ENCODE peak calls at places on chromosome 14, in four cellular contexts. G, K, H and O are unnamed samples.

GRCh38 chr14:45252356-45253069 is 489 bp downstream of the MIS18BP1 start:
- DNase-seq in G (peak), K (peak), H (no peak), O (no peak)

GRCh38 chr14:91415794-91416743 is 1.6 kb downstream of the CCDC88C start:
- DNase-seq in H (no peak), K (no peak), G (no peak), O (no peak)

GRCh38 chr14:101125313-101125712 is 221.8 kb upstream of the RTL1 start:
- DNase-seq in K (no peak), G (no peak), H (no peak), O (no peak)

GRCh38 chr14:104924421-104925213 is at the start of gene PLD4:
- DNase-seq in H (no peak), G (no peak), K (no peak), O (no peak)

GRCh38 chr14:84340938-84341337 is 1189.0 kb upstream of the FLRT2 start:
- DNase-seq in K (no peak), H (no peak), G (peak), O (no peak)

GRCh38 chr14:102075155-102075554 is 11.7 kb downstream of the HSP90AA1 start:
- DNase-seq in K (no peak), H (no peak), G (no peak), O (no peak)

GRCh38 chr14:81625343-81625742 is 91.7 kb upstream of the SEL1L start:
- DNase-seq in K (no peak), H (peak), G (peak), O (peak)

GRCh38 chr14:44041700-44042099 is 465.4 kb downstream of the FSCB start:
- DNase-seq in G (no peak), H (no peak), K (no peak), O (no peak)

GRCh38 chr14:28766505-28767238 is at the start of gene FOXG1:
- DNase-seq in H (peak), K (no peak), G (no peak), O (no peak)

GRCh38 chr14:99655521-99655920 is 10.6 kb downstream of the HHIPL1 start:
- DNase-seq in H (peak), G (peak), K (no peak), O (no peak)

GRCh38 chr14:24079521-24080141 is 8.3 kb downstream of the CPNE6 start:
- DNase-seq in G (no peak), H (no peak), K (no peak), O (no peak)

GRCh38 chr14:102711946-102712345 is 65.3 kb upstream of the TRAF3 start:
- DNase-seq in H (no peak), G (no peak), K (peak), O (no peak)

GRCh38 chr14:50666772-50667490 is 1.2 kb downstream of the SAV1 start:
- DNase-seq in G (peak), H (peak), K (peak), O (peak)

GRCh38 chr14:99261916-99262787 is 9.8 kb downstream of the BCL11B start:
- DNase-seq in K (no peak), H (no peak), G (no peak), O (no peak)

GRCh38 chr14:64910847-64911495 is 3.3 kb upstream of the CHURC1 start:
- DNase-seq in K (peak), G (peak), H (peak), O (peak)

GRCh38 chr14:81435578-81436295 is 35.6 kb upstream of the STON2 start:
- DNase-seq in G (peak), K (peak), H (peak), O (no peak)

GRCh38 chr14:100994757-100995156 is 91.2 kb upstream of the RTL1 start:
- DNase-seq in H (no peak), K (no peak), G (no peak), O (peak)

GRCh38 chr14:90235179-90235976 is 21.0 kb upstream of the PSMC1 start:
- DNase-seq in K (peak), H (peak), G (peak), O (peak)

GRCh38 chr14:100015251-100015655 is 50.0 kb upstream of the EVL start:
- DNase-seq in K (no peak), H (no peak), G (no peak), O (no peak)

GRCh38 chr14:50040401-50040775 is 76.0 kb downstream of the VCPKMT start:
- DNase-seq in G (peak), K (peak), H (peak), O (peak)

GRCh38 chr14:63544641-63545234 is 1.6 kb upstream of the PPP2R5E start:
- DNase-seq in G (peak), K (peak), H (peak), O (peak)

GRCh38 chr14:56490379-56490778 is 89.2 kb upstream of the TMEM260 start:
- DNase-seq in G (peak), H (peak), K (peak), O (peak)

GRCh38 chr14:103121161-103121845 is 2.0 kb upstream of the TNFAIP2 start:
- DNase-seq in G (peak), K (no peak), H (peak), O (no peak)

GRCh38 chr14:63795532-63795931 is 57.3 kb upstream of the SYNE2 start:
- DNase-seq in G (no peak), K (no peak), H (no peak), O (no peak)

GRCh38 chr14:100048786-100049185 is 16.4 kb upstream of the EVL start:
- DNase-seq in H (no peak), K (no peak), G (no peak), O (no peak)

GRCh38 chr14:96711559-96712267 is 85.5 kb upstream of the VRK1 start:
- DNase-seq in H (no peak), G (no peak), K (no peak), O (no peak)

GRCh38 chr14:61269321-61270083 is 11.6 kb downstream of the TMEM30B start:
- DNase-seq in H (peak), K (peak), G (peak), O (peak)

GRCh38 chr14:90671835-90672234 is 144.4 kb downstream of the TTC7B start:
- DNase-seq in K (no peak), H (no peak), G (no peak), O (no peak)

GRCh38 chr14:56057071-56057865 is 60.9 kb upstream of the PELI2 start:
- DNase-seq in K (no peak), G (no peak), H (no peak), O (no peak)

GRCh38 chr14:61466905-61467280 is 145.5 kb downstream of the PRKCH start:
- DNase-seq in K (no peak), G (no peak), H (no peak), O (no peak)

GRCh38 chr14:100422556-100423420 is 99.6 kb downstream of the SLC25A47 start:
- DNase-seq in H (peak), G (no peak), K (no peak), O (no peak)

DNA sequence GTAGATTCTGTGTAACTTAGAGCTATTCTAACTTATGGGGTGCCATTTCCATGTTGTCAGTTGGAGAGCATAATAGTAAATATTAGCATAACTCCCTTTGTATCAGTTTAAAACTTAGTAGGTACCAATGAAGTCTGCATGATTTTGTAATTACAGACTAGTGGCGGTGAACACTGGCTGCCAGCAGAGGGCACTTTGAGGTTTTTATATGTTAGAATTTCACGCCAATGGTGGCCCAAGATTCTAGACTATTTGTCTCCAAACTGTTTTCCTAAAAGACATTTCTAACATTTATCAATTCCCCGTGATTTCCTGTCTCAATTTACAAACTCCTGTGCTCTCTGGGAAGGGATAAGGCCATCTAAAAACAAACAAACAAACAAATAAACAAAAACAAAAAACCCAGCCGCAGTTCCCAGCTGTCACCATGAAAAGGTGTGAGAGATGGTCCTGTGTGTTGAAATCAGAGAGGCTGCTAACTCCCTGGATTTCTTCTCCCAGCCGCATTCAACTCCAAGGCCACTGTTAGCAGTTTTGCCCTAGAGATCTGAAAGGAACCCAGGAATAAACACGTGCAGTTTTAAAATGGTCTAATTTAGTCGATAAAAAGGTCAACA is 57.6 kb downstream of the BRMS1L start:
- DNase-seq in K (peak), H (peak), G (peak), O (peak)
- TF ChIP-seq CTCF in K (peak), H (peak), G (peak), O (peak)

GRCh38 chr14:72864712-72865365 is 29.1 kb downstream of the DPF3 start:
- DNase-seq in H (no peak), G (peak), K (no peak), O (no peak)
- TF ChIP-seq CTCF in H (no peak), G (no peak), K (no peak), O (no peak)

GRCh38 chr14:95348395-95349080 is 28.8 kb upstream of the CLMN start:
- DNase-seq in K (no peak), H (no peak), G (no peak), O (no peak)
- TF ChIP-seq CTCF in K (no peak), H (no peak), G (no peak), O (no peak)

GRCh38 chr14:21997300-21997699 is 323.7 kb upstream of the OR4E1 start:
- DNase-seq in K (peak), G (peak), H (no peak), O (no peak)
- TF ChIP-seq CTCF in K (no peak), G (no peak), H (no peak), O (no peak)

GRCh38 chr14:22164616-22165015 is 424.4 kb downstream of the DAD1 start:
- DNase-seq in G (no peak), K (no peak), H (no peak), O (no peak)

GRCh38 chr14:22163051-22163450 is 426.0 kb downstream of the DAD1 start:
- DNase-seq in H (no peak), K (no peak), G (peak), O (no peak)

GRCh38 chr14:22168092-22168955 is 420.7 kb downstream of the DAD1 start:
- DNase-seq in G (peak), K (no peak), H (no peak), O (no peak)
- TF ChIP-seq CTCF in G (no peak), K (no peak), H (no peak), O (no peak)

DNA sequence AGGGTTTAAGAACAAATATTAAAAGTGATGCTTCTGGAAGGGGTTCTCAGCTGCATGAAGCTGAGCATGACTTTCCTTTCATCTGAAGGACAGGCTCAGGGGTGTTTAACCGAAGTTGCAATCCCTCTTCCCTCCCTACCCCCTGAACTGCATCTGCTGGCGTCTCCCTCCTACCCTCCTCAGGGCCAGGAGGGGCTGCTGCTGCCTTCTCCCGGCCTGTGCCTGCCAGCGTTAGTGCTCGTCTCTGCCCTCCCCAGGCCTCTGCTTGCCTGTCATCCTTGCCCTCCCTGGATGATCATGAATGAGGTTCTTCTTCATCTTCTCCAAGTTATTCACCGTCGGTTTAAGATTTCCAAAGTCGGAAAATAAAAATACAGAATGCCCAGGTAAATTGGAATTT is 12.2 kb downstream of the SMOC1 start:
- DNase-seq in G (no peak), H (no peak), K (no peak), O (no peak)
- TF ChIP-seq CTCF in G (no peak), H (no peak), K (no peak), O (no peak)

GRCh38 chr14:76918751-76919421 is 92.7 kb downstream of the LRRC74A start:
- DNase-seq in K (peak), H (peak), G (peak), O (peak)
- TF ChIP-seq CTCF in K (no peak), H (peak), G (peak), O (peak)

GRCh38 chr14:93619176-93619793 is 169.0 kb downstream of the PRIMA1 start:
- DNase-seq in K (peak), H (peak), G (peak), O (peak)
- TF ChIP-seq CTCF in K (peak), H (peak), G (peak), O (peak)

GRCh38 chr14:75141967-75142366 is 15.1 kb upstream of the NEK9 start:
- DNase-seq in H (peak), K (peak), G (peak), O (peak)
- TF ChIP-seq CTCF in H (peak), K (no peak), G (peak), O (peak)

GRCh38 chr14:68661226-68662225 is 131.3 kb downstream of the ZFP36L1 start:
- DNase-seq in H (no peak), K (no peak), G (no peak), O (no peak)

GRCh38 chr14:68657300-68658028 is 135.4 kb downstream of the ZFP36L1 start:
- DNase-seq in K (no peak), G (no peak), H (no peak), O (no peak)

GRCh38 chr14:68660495-68660894 is 132.4 kb downstream of the ZFP36L1 start:
- DNase-seq in K (no peak), H (no peak), G (no peak), O (no peak)

GRCh38 chr14:68658029-68658509 is 134.8 kb downstream of the ZFP36L1 start:
- DNase-seq in G (no peak), K (no peak), H (no peak), O (no peak)

DNA sequence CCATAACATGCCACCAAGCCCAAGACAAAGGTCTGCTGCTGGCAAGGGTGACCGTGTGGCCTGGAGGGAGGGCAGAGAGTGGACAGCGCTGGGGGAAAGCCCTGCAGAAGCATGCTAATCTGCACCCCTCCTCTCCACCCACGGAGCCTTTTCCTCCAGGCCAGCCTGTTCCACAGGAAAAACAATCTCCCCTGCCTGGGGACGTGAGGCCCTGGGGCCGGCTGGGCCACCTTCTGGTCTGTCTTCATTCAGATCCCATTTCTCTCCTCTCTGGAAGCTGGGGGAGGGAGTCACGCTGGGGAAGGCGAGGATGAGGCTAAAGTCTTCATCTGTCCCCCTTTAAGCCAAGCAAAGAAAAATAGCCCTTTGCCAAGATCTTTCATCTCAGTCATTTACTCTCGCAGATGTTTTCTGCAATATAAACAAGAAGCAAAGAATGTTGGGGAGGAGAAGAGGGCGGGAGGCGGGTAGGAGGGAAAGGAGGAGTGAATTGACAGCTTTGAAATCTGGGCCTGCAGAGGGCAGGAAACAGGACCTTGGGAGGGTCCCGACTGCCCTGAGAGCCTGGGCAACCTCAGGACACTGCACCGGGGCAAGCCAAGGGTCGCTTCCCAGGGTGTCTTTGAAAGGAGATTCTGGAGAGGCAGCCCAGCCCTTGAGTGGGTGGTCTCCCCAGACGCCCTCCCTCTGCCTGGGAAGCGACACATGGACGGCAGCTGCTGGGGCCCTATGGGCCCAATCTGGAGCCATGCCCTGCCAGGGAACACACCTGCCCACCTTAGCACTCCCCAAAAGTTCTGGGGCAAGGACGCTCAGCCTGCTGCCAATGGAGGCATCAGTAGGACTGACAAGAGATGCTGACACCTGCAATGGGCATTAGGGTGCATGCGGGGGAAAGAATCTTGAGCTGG is 133.6 kb downstream of the ZFP36L1 start:
- DNase-seq in K (no peak), H (peak), G (no peak), O (no peak)
- TF ChIP-seq CTCF in K (no peak), H (peak), G (no peak), O (no peak)